ENCODE peak calls at places on chromosomes 7 and 10, in nine cellular contexts. R, D, W, G, N, X, J, Q and Z are unnamed samples. For H3K4me1, the result is how much of the 10 kb centered on the place peaks cover.

GRCh38 chr7:75642810-75643486 is 95.8 kb downstream of the HIP1 start:
- DNase-seq in W (peak), X (peak), D (no peak), J (peak), Q (peak), G (peak), R (peak), N (peak), Z (no peak)

GRCh38 chr10:22158426-22158825 is 59.4 kb downstream of the EBLN1 start:
- DNase-seq in N (no peak), J (no peak), D (no peak), R (no peak), Q (no peak), X (peak), W (no peak), G (no peak), Z (no peak)

GRCh38 chr7:101172005-101172853 is 6.9 kb upstream of the VGF start:
- DNase-seq in J (no peak), G (no peak), X (no peak), R (peak), D (no peak), W (no peak), Q (no peak), N (no peak), Z (no peak)

GRCh38 chr7:101365956-101366355 is 3.3 kb downstream of the COL26A1 start:
- DNase-seq in J (no peak), X (no peak), W (no peak), N (no peak), R (no peak), D (no peak), Q (no peak), G (no peak), Z (no peak)

GRCh38 chr10:130934333-130935035 is 377.0 kb downstream of the TCERG1L start:
- DNase-seq in R (peak), D (no peak), W (no peak), Q (no peak), G (no peak), X (no peak), J (no peak), N (no peak), Z (no peak)

GRCh38 chr10:24691113-24691512 is 32.6 kb downstream of the ARHGAP21 start:
- DNase-seq in J (no peak), D (no peak), N (no peak), X (no peak), Q (no peak), W (no peak), R (no peak), G (no peak), Z (no peak)

GRCh38 chr7:77866370-77866769 is 67.8 kb downstream of the PHTF2 start:
- DNase-seq in X (peak), W (no peak), D (no peak), Q (no peak), G (peak), N (no peak), R (no peak), J (no peak), Z (no peak)

GRCh38 chr7:74612015-74612829 is 45.3 kb upstream of the GTF2I start:
- DNase-seq in W (no peak), Q (peak), R (peak), X (peak), D (no peak), N (peak), G (peak), J (no peak), Z (no peak)

GRCh38 chr10:56178210-56178609 is 182.8 kb downstream of the ZWINT start:
- DNase-seq in G (no peak), R (peak), D (no peak), J (no peak), N (no peak), X (no peak), W (no peak), Q (no peak), Z (no peak)

GRCh38 chr7:151782598-151783448 is 94.1 kb downstream of the PRKAG2 start:
- DNase-seq in R (peak), J (peak), X (peak), Q (peak), N (peak), W (no peak), G (peak), D (no peak), Z (peak)

DNA sequence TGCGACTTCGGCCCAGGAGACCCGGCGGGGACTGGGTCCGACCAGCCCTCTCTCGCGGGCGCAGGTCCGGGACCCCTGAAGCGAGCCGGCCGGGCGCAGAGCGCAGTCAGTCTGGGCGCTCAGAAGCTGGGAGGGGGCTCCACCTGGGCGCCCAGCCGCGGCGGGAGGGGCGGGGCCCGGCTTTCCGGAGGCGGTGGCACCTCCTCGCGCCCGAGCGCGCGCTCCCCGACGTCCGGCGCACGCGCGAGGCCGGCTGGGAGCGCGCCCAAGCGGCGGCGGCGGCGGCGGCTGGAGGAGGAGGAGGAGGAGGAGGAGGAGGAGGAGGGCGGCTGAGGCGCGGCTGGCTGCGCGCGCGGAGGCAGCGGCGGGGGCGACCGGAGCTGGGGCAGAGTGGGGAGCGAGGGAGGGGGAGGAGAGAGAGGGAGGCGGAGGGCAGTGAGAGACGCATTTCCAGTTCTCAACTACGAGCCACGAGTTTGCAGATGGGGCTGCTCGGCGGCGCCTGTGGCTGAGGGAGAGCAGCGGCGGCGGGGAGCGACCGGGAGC is at the start of gene PALS2:
- DNase-seq in J (peak), D (no peak), X (peak), G (peak), W (no peak), Q (peak), R (peak), N (peak), Z (peak)
- H3K4me1 ChIP-seq in J (under half), D (under half), X (under half), G (under half), W (under half), Q (under half), R (half or more), N (under half), Z (under half)

GRCh38 chr10:58253184-58253583 is 14.5 kb downstream of the IPMK start:
- DNase-seq in Q (no peak), J (no peak), X (no peak), G (no peak), W (no peak), D (no peak), N (no peak), R (no peak), Z (no peak)

GRCh38 chr10:58260334-58260733 is 7.4 kb downstream of the IPMK start:
- DNase-seq in W (no peak), G (no peak), J (no peak), N (no peak), R (no peak), D (no peak), X (no peak), Q (no peak), Z (no peak)

GRCh38 chr10:58264780-58265179 is 2.9 kb downstream of the IPMK start:
- DNase-seq in G (no peak), N (no peak), D (no peak), Q (no peak), W (no peak), R (peak), J (no peak), X (peak), Z (no peak)

GRCh38 chr10:58254644-58255043 is 13.1 kb downstream of the IPMK start:
- DNase-seq in G (no peak), N (no peak), J (no peak), X (no peak), W (no peak), R (no peak), D (no peak), Q (no peak), Z (no peak)

GRCh38 chr10:58258977-58259692 is 8.6 kb downstream of the IPMK start:
- DNase-seq in R (no peak), Q (no peak), G (no peak), W (no peak), J (no peak), N (no peak), D (no peak), X (no peak), Z (no peak)
- TF ChIP-seq CTCF in R (peak), Q (no peak), G (peak), W (no peak), J (no peak), N (no peak), D (no peak), X (peak), Z (no peak)

DNA sequence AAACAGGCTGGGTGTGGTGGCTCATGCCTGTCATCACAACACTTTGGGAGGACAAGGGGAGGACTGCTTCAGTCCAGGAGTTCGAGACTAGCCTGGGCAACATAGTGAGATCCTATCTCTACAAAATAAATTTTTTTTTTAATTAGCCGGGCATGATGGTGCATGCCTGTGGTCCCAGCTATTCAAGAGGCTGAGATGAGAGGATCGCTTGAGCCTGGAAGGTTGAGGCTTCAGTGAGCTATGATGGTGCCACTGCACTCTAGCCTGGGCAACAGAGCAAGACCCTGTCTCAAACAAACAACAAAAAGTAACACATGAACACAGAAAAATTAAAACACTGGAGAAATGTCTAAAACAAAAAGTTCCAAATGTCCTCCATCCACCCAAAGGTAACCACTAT is 22.9 kb downstream of the PIK3AP1 start:
- DNase-seq in R (no peak), N (no peak), J (no peak), Q (no peak), G (no peak), W (no peak), D (no peak), X (no peak), Z (no peak)
- H3K4me1 ChIP-seq in R (under half), N (under half), J (under half), Q (under half), G (under half), W (under half), D (under half), X (under half), Z (under half)

DNA sequence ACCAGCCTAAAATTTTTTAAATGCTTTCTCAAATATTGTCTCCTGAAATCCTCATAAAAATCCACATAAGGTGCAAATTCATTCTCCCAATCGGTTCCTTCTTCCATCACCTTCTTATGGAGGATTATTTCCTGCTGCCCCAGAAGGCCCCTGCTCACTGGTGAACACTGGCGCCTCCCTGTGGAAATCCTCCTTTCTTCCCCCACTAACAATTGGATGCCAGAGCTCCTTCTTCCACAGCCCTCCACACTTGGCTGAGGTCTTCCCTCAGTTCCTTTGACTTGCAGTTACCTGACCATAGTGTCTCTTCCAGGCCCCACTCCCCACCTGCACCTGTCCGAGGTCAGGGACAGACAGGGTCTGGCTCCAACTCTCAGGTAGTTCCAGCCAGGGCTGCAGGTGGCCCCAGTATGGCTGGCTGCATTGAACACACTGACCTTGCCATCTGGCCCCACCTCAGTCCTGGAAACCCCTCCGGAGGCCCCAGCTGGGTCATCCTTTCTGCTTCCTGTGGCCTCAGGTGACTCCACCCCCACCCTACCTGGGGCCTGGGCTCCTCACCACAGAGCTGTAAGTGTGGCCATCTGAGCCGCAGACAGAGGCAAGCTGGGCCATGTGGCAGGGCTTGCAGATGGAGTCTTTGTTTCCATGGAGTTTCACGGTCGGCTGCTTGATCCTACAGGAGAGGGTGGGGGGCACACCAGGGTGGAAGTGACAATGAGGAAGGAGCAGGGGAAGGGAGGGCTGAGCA is 18.4 kb downstream of the SPOCK2 start:
- DNase-seq in D (no peak), X (no peak), Q (no peak), N (no peak), G (no peak), J (no peak), W (no peak), R (peak), Z (no peak)
- TF ChIP-seq CTCF in D (no peak), X (no peak), Q (no peak), N (peak), G (peak), J (no peak), W (no peak), R (peak), Z (no peak)